ENCODE peak calls at places on chromosomes 2 and 18, in nine cellular contexts. T, Z, I, Q, N, A, O, C and J are unnamed samples.

GRCh38 chr2:225037374-225038075 is 4.7 kb downstream of the DOCK10 start:
- DNase-seq in T (no peak), Z (no peak), I (no peak), Q (no peak), N (no peak), A (no peak), O (no peak), C (no peak), J (no peak)

GRCh38 chr2:228846161-228846560 is 424.9 kb downstream of the PID1 start:
- DNase-seq in T (no peak), Z (no peak), I (no peak), Q (no peak), N (no peak), A (no peak), O (no peak), C (no peak), J (no peak)

GRCh38 chr18:40355701-40356100 is 1599.3 kb upstream of the PIK3C3 start:
- DNase-seq in T (no peak), Z (no peak), I (no peak), Q (peak), N (no peak), A (no peak), O (no peak), C (no peak), J (no peak)

GRCh38 chr2:27147935-27148334 is 869 bp upstream of the TCF23 start:
- DNase-seq in T (no peak), Z (no peak), I (no peak), Q (no peak), N (no peak), A (no peak), O (no peak), C (no peak), J (no peak)

GRCh38 chr2:144950874-144951560 is 431.1 kb upstream of the ZEB2 start:
- DNase-seq in T (no peak), Z (no peak), I (no peak), Q (peak), N (no peak), A (no peak), O (no peak), C (no peak), J (no peak)

GRCh38 chr2:223027442-223027841 is 24.5 kb upstream of the KCNE4 start:
- DNase-seq in T (peak), Z (no peak), I (no peak), Q (peak), N (no peak), A (no peak), O (no peak), C (no peak), J (no peak)

GRCh38 chr18:68454511-68455228 is 260.2 kb downstream of the TMX3 start:
- DNase-seq in T (no peak), Z (no peak), I (no peak), Q (peak), N (no peak), A (no peak), O (no peak), C (no peak), J (no peak)

GRCh38 chr2:237181844-237182243 is 96.2 kb downstream of the COPS8 start:
- DNase-seq in T (no peak), Z (no peak), I (no peak), Q (peak), N (no peak), A (no peak), O (no peak), C (no peak), J (no peak)

GRCh38 chr2:142754182-142754581 is 123.3 kb upstream of the KYNU start:
- DNase-seq in T (no peak), Z (no peak), I (no peak), Q (no peak), N (no peak), A (no peak), O (no peak), C (no peak), J (no peak)

GRCh38 chr18:29012364-29012763 is 835.4 kb upstream of the CDH2 start:
- DNase-seq in T (no peak), Z (no peak), I (peak), Q (no peak), N (no peak), A (no peak), O (no peak), C (no peak), J (no peak)

GRCh38 chr2:222844323-222844722 is 16.5 kb upstream of the ACSL3 start:
- DNase-seq in T (no peak), Z (no peak), I (no peak), Q (peak), N (no peak), A (no peak), O (no peak), C (no peak), J (no peak)

GRCh38 chr2:46187112-46187618 is 110.0 kb upstream of the EPAS1 start:
- DNase-seq in T (peak), Z (peak), I (no peak), Q (peak), N (no peak), A (peak), O (no peak), C (peak), J (peak)

GRCh38 chr2:119009110-119009509 is 67.1 kb downstream of the MARCO start:
- DNase-seq in T (no peak), Z (no peak), I (no peak), Q (no peak), N (no peak), A (peak), O (no peak), C (no peak), J (no peak)

GRCh38 chr2:96330407-96330806 is 5.2 kb upstream of the NCAPH start:
- DNase-seq in T (no peak), Z (no peak), I (no peak), Q (peak), N (no peak), A (no peak), O (no peak), C (no peak), J (no peak)

GRCh38 chr2:220076734-220077133 is 449.3 kb downstream of the SLC4A3 start:
- DNase-seq in T (no peak), Z (no peak), I (no peak), Q (peak), N (no peak), A (peak), O (no peak), C (no peak), J (no peak)
- TF ChIP-seq CTCF in T (no peak), Z (no peak), I (no peak), Q (peak), N (peak), A (peak), O (no peak), C (no peak), J (no peak)

DNA sequence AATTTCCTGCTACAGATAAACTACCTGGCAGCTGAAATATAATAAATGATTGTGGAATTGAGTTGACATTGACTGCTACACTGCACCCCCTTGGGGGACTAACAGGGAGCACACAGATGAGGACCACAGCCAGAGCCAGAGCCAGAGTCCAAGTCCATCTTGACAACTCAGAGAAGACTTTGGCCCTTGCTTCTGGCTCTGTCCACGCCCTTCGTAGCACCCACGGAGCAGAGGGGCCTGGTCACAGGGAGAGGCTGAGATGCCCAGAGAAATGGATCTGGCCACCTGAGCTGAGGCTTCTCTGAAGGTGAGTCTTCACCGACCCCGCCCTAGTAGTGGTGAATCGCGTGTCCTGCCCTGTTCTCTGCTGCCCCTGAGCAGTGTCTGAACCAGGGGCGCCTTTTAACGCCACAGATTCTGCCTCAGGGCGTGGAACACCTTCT is 35.8 kb upstream of the MAT2A start:
- DNase-seq in T (peak), Z (peak), I (no peak), Q (peak), N (no peak), A (no peak), O (no peak), C (no peak), J (no peak)
- TF ChIP-seq CTCF in T (no peak), Z (peak), I (no peak), Q (no peak), N (no peak), A (peak), O (no peak), C (no peak), J (no peak)

GRCh38 chr2:101349893-101350662 is 37.2 kb downstream of the CREG2 start:
- DNase-seq in T (no peak), Z (no peak), I (no peak), Q (peak), N (no peak), A (no peak), O (no peak), C (no peak), J (no peak)
- TF ChIP-seq CTCF in T (no peak), Z (peak), I (no peak), Q (peak), N (no peak), A (peak), O (no peak), C (no peak), J (no peak)

DNA sequence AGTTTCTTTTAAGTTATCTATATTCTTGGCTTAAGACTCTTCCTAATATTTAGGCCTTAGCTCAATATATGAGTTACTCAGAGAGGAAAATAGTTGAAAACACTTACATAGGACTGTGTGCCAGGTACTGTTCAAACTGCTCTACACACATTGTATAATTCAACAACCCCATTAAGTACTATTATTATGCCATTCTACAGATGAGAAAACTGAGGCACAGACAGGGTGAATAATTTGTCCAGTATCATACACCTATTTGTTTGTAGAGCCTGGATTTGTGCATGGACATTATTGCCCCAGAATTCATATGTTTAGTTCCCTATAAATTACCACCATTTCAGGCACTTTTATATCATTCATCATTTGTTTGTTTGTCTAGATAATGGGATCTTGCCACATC is 17.7 kb upstream of the GAD1 start:
- DNase-seq in T (no peak), Z (no peak), I (no peak), Q (no peak), N (no peak), A (no peak), O (no peak), C (no peak), J (no peak)
- TF ChIP-seq CTCF in T (no peak), Z (no peak), I (no peak), Q (no peak), N (no peak), A (no peak), O (no peak), C (no peak), J (no peak)

GRCh38 chr18:75962177-75962576 is 532.9 kb downstream of the ZNF516 start:
- DNase-seq in T (no peak), Z (no peak), I (no peak), Q (no peak), N (no peak), A (no peak), O (no peak), C (no peak), J (no peak)

GRCh38 chr18:75959150-75959549 is 531.6 kb upstream of the SMIM21 start:
- DNase-seq in T (no peak), Z (no peak), I (no peak), Q (no peak), N (no peak), A (no peak), O (no peak), C (no peak), J (no peak)

DNA sequence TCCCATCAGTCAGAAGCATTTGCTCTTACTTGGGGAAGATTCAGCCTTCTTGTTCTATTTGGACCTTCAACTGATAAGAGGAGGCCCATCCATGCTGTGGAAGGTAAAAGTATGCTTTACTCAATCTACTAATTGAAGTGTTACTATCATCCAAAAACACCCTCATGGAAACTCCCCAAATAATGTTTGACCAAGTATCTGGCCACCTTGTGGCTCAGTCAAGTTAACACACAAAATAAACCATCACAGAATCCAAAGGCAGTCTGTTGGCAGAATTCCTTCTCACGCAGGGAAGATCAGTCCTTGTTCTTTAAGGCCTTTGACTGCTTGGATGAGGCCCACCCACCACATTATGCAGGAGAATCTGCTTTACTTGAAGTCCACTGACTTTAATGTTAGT is 531.2 kb upstream of the SMIM21 start:
- DNase-seq in T (no peak), Z (no peak), I (no peak), Q (no peak), N (no peak), A (no peak), O (no peak), C (no peak), J (no peak)
- TF ChIP-seq CTCF in T (no peak), Z (no peak), I (no peak), Q (peak), N (peak), A (peak), O (no peak), C (peak), J (no peak)

GRCh38 chr2:70921839-70922590 is 13.7 kb upstream of the ATP6V1B1 start:
- DNase-seq in T (peak), Z (peak), I (no peak), Q (no peak), N (no peak), A (peak), O (peak), C (no peak), J (no peak)

GRCh38 chr2:70921031-70921430 is 14.7 kb upstream of the ATP6V1B1 start:
- DNase-seq in T (peak), Z (peak), I (no peak), Q (no peak), N (no peak), A (peak), O (peak), C (no peak), J (no peak)

GRCh38 chr2:70926042-70926441 is 9.7 kb upstream of the ATP6V1B1 start:
- DNase-seq in T (no peak), Z (peak), I (no peak), Q (no peak), N (no peak), A (peak), O (peak), C (no peak), J (no peak)

GRCh38 chr2:70922591-70923234 is 13.0 kb upstream of the ATP6V1B1 start:
- DNase-seq in T (peak), Z (peak), I (no peak), Q (no peak), N (no peak), A (peak), O (peak), C (no peak), J (no peak)

DNA sequence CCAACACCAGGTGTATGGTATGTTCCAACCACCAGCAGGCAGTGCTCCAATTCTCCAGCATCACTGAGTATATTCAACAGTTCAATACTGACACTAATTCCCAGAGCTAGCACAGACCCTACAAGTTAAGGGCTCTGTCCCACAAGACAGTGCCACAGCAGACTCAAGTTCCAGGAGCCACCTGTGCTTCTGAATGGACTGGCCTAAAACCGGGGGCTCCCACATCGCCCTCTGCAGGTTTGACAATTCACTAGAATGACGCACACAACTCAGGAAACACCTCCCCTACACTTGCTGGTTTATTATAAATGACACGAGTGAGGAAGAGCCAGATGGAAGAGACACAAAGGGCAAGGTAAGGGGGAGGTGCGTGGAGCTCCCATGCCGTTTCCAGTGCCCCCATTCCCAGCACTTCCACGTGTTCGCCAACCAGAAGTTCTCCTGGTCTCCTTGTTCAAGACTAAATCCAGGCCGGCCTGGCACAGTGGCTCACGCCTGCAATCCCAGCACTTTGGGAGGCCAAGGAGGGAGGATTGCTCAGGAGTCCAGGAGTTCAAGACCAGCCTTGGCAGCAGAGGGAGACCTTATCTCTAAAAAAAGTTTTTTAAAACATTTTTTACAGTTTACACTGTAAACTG is 12.2 kb upstream of the ATP6V1B1 start:
- DNase-seq in T (peak), Z (peak), I (peak), Q (no peak), N (no peak), A (peak), O (peak), C (no peak), J (no peak)
- TF ChIP-seq CTCF in T (no peak), Z (no peak), I (no peak), Q (peak), N (peak), A (peak), O (no peak), C (peak), J (no peak)